ENCODE peak calls at places on chromosome 13, in ten cellular contexts. One of them, this sample, is unnamed.

GRCh38 chr13:101265934-101266333 is 150.4 kb downstream of the NALCN start:
- DNase-seq in adrenal gland: no peak
- DNase-seq in NCI-H460: no peak
- DNase-seq in neuronal stem cell: no peak
- DNase-seq in pons: no peak
- DNase-seq in CD8-positive, alpha-beta T cell: no peak
- DNase-seq in cardiac muscle cell: no peak
- DNase-seq in stimulated activated CD8-positive, alpha-beta memory T cell treated with anti-CD3 and anti-CD28 coated beads, Interleukin-7, amount 100 ng/mL, for 1 hour: no peak
- DNase-seq in fibroblast of pulmonary artery: no peak
- DNase-seq in naive thymus-derived CD8-positive, alpha-beta T cell: no peak
- DNase-seq in this sample: no peak

GRCh38 chr13:106753241-106753640 is 185.3 kb upstream of the ARGLU1 start:
- DNase-seq in NCI-H460: no peak
- DNase-seq in pons: no peak
- DNase-seq in naive thymus-derived CD8-positive, alpha-beta T cell: no peak
- DNase-seq in CD8-positive, alpha-beta T cell: no peak
- DNase-seq in cardiac muscle cell: peak; percentile 28
- DNase-seq in neuronal stem cell: no peak
- DNase-seq in fibroblast of pulmonary artery: no peak
- DNase-seq in adrenal gland: peak; percentile 72
- DNase-seq in stimulated activated CD8-positive, alpha-beta memory T cell treated with anti-CD3 and anti-CD28 coated beads, Interleukin-7, amount 100 ng/mL, for 1 hour: no peak
- DNase-seq in this sample: no peak

GRCh38 chr13:73162912-73163911 is 104.4 kb downstream of the KLF5 start:
- DNase-seq in adrenal gland: no peak
- DNase-seq in stimulated activated CD8-positive, alpha-beta memory T cell treated with anti-CD3 and anti-CD28 coated beads, Interleukin-7, amount 100 ng/mL, for 1 hour: no peak
- DNase-seq in NCI-H460: peak; percentile 9
- DNase-seq in fibroblast of pulmonary artery: no peak
- DNase-seq in neuronal stem cell: no peak
- DNase-seq in CD8-positive, alpha-beta T cell: no peak
- DNase-seq in cardiac muscle cell: no peak
- DNase-seq in naive thymus-derived CD8-positive, alpha-beta T cell: no peak
- DNase-seq in pons: no peak
- DNase-seq in this sample: no peak

GRCh38 chr13:35927554-35927953 is 203.6 kb downstream of the DCLK1 start:
- DNase-seq in CD8-positive, alpha-beta T cell: no peak
- DNase-seq in cardiac muscle cell: no peak
- DNase-seq in stimulated activated CD8-positive, alpha-beta memory T cell treated with anti-CD3 and anti-CD28 coated beads, Interleukin-7, amount 100 ng/mL, for 1 hour: no peak
- DNase-seq in fibroblast of pulmonary artery: peak; percentile 63
- DNase-seq in NCI-H460: peak; percentile 72
- DNase-seq in adrenal gland: peak; percentile 69
- DNase-seq in naive thymus-derived CD8-positive, alpha-beta T cell: no peak
- DNase-seq in neuronal stem cell: no peak
- DNase-seq in pons: no peak
- DNase-seq in this sample: no peak

GRCh38 chr13:101455863-101456262 is 3.4 kb downstream of the ITGBL1 start:
- DNase-seq in fibroblast of pulmonary artery: peak; percentile 89
- DNase-seq in neuronal stem cell: no peak
- DNase-seq in cardiac muscle cell: no peak
- DNase-seq in NCI-H460: peak; percentile 74
- DNase-seq in naive thymus-derived CD8-positive, alpha-beta T cell: no peak
- DNase-seq in CD8-positive, alpha-beta T cell: no peak
- DNase-seq in pons: no peak
- DNase-seq in adrenal gland: no peak
- DNase-seq in stimulated activated CD8-positive, alpha-beta memory T cell treated with anti-CD3 and anti-CD28 coated beads, Interleukin-7, amount 100 ng/mL, for 1 hour: no peak
- DNase-seq in this sample: no peak

GRCh38 chr13:100883453-100883852 is 208.9 kb upstream of the TMTC4 start:
- DNase-seq in stimulated activated CD8-positive, alpha-beta memory T cell treated with anti-CD3 and anti-CD28 coated beads, Interleukin-7, amount 100 ng/mL, for 1 hour: no peak
- DNase-seq in pons: peak; percentile 45
- DNase-seq in adrenal gland: no peak
- DNase-seq in naive thymus-derived CD8-positive, alpha-beta T cell: no peak
- DNase-seq in neuronal stem cell: no peak
- DNase-seq in NCI-H460: no peak
- DNase-seq in cardiac muscle cell: no peak
- DNase-seq in fibroblast of pulmonary artery: no peak
- DNase-seq in CD8-positive, alpha-beta T cell: no peak
- DNase-seq in this sample: no peak

GRCh38 chr13:101144808-101145419 is 271.4 kb downstream of the NALCN start:
- DNase-seq in fibroblast of pulmonary artery: peak; percentile 80
- DNase-seq in stimulated activated CD8-positive, alpha-beta memory T cell treated with anti-CD3 and anti-CD28 coated beads, Interleukin-7, amount 100 ng/mL, for 1 hour: no peak
- DNase-seq in CD8-positive, alpha-beta T cell: no peak
- DNase-seq in NCI-H460: peak; percentile 59
- DNase-seq in naive thymus-derived CD8-positive, alpha-beta T cell: no peak
- DNase-seq in adrenal gland: no peak
- DNase-seq in cardiac muscle cell: peak; percentile 77
- DNase-seq in pons: peak; percentile 74
- DNase-seq in neuronal stem cell: peak; percentile 50
- DNase-seq in this sample: peak; percentile 21

GRCh38 chr13:39970177-39970846 is 314.9 kb downstream of the COG6 start:
- DNase-seq in pons: no peak
- DNase-seq in NCI-H460: no peak
- DNase-seq in stimulated activated CD8-positive, alpha-beta memory T cell treated with anti-CD3 and anti-CD28 coated beads, Interleukin-7, amount 100 ng/mL, for 1 hour: no peak
- DNase-seq in fibroblast of pulmonary artery: no peak
- DNase-seq in naive thymus-derived CD8-positive, alpha-beta T cell: no peak
- DNase-seq in cardiac muscle cell: no peak
- DNase-seq in CD8-positive, alpha-beta T cell: no peak
- DNase-seq in adrenal gland: no peak
- DNase-seq in neuronal stem cell: peak; percentile 14
- DNase-seq in this sample: no peak